ENCODE peak calls at places on chromosomes 11 and 22, in four cellular contexts. One of them, this sample, is unnamed.

GRCh38 chr22:24390576-24390975 is 36.8 kb upstream of the ADORA2A start:
- DNase-seq in cardiac fibroblast: peak; percentile 83
- DNase-seq in HEK293T: no peak
- DNase-seq in transverse colon: no peak
- DNase-seq in this sample: no peak

GRCh38 chr11:67006029-67006884 is 16.7 kb upstream of the SYT12 start:
- DNase-seq in HEK293T: peak; percentile 73
- DNase-seq in transverse colon: no peak
- DNase-seq in cardiac fibroblast: no peak
- DNase-seq in this sample: peak; percentile 52

GRCh38 chr11:34344410-34345011 is 13.3 kb downstream of the ABTB2 start:
- DNase-seq in cardiac fibroblast: no peak
- DNase-seq in HEK293T: no peak
- DNase-seq in transverse colon: no peak
- DNase-seq in this sample: no peak

GRCh38 chr11:70078095-70078795 is at the start of gene ANO1:
- DNase-seq in cardiac fibroblast: no peak
- DNase-seq in transverse colon: no peak
- DNase-seq in HEK293T: peak; percentile 43
- DNase-seq in this sample: peak; percentile 64

GRCh38 chr22:39723463-39723862 is 152.9 kb downstream of the CACNA1I start:
- DNase-seq in cardiac fibroblast: no peak
- DNase-seq in transverse colon: no peak
- DNase-seq in HEK293T: no peak
- DNase-seq in this sample: no peak

GRCh38 chr11:86637976-86638375 is 34.4 kb downstream of the ME3 start:
- DNase-seq in transverse colon: no peak
- DNase-seq in HEK293T: no peak
- DNase-seq in cardiac fibroblast: no peak
- DNase-seq in this sample: no peak

GRCh38 chr22:44870021-44870420 is 117.6 kb downstream of the ARHGAP8 start:
- DNase-seq in cardiac fibroblast: peak; percentile 13
- DNase-seq in transverse colon: no peak
- DNase-seq in HEK293T: no peak
- DNase-seq in this sample: no peak

GRCh38 chr22:48838376-48838775 is 989.3 kb downstream of the BRD1 start:
- DNase-seq in HEK293T: no peak
- DNase-seq in cardiac fibroblast: no peak
- DNase-seq in transverse colon: no peak
- DNase-seq in this sample: no peak

GRCh38 chr11:124172599-124172998 is 10.5 kb upstream of the OR10D3 start:
- DNase-seq in cardiac fibroblast: no peak
- DNase-seq in transverse colon: no peak
- DNase-seq in HEK293T: no peak
- DNase-seq in this sample: no peak

GRCh38 chr11:114832532-114833125 is 154.3 kb downstream of the NXPE2 start:
- DNase-seq in transverse colon: no peak
- DNase-seq in HEK293T: no peak
- DNase-seq in cardiac fibroblast: no peak
- DNase-seq in this sample: no peak

GRCh38 chr11:102220728-102221467 is 96.4 kb upstream of the BIRC3 start:
- DNase-seq in transverse colon: no peak
- DNase-seq in cardiac fibroblast: no peak
- DNase-seq in HEK293T: no peak
- DNase-seq in this sample: no peak

GRCh38 chr11:13098067-13098466 is 89.0 kb downstream of the RASSF10 start:
- DNase-seq in transverse colon: no peak
- DNase-seq in HEK293T: no peak
- DNase-seq in cardiac fibroblast: no peak
- DNase-seq in this sample: no peak

GRCh38 chr11:1307163-1307870 is 2.1 kb downstream of the TOLLIP start:
- DNase-seq in transverse colon: no peak
- DNase-seq in cardiac fibroblast: no peak
- DNase-seq in HEK293T: no peak
- DNase-seq in this sample: no peak

GRCh38 chr11:21771097-21771496 is 421.8 kb upstream of the ANO5 start:
- DNase-seq in cardiac fibroblast: no peak
- DNase-seq in HEK293T: no peak
- DNase-seq in transverse colon: no peak
- DNase-seq in this sample: no peak

GRCh38 chr11:75597636-75598035 is 35.6 kb downstream of the SERPINH1 start:
- DNase-seq in transverse colon: no peak
- DNase-seq in cardiac fibroblast: peak; percentile 34
- DNase-seq in HEK293T: peak; percentile 71
- DNase-seq in this sample: no peak

GRCh38 chr22:17871726-17872458 is 97.6 kb upstream of the BID start:
- DNase-seq in cardiac fibroblast: no peak
- DNase-seq in transverse colon: no peak
- DNase-seq in HEK293T: no peak
- DNase-seq in this sample: no peak

GRCh38 chr11:72814831-72815618 is 814 bp downstream of the ATG16L2 start:
- DNase-seq in cardiac fibroblast: peak; percentile 54
- DNase-seq in transverse colon: peak; percentile 56
- DNase-seq in HEK293T: peak; percentile 60
- DNase-seq in this sample: peak; percentile 72

GRCh38 chr11:114416441-114416928 is 16.0 kb downstream of the RBM7 start:
- DNase-seq in transverse colon: no peak
- DNase-seq in cardiac fibroblast: peak; percentile 68
- DNase-seq in HEK293T: no peak
- DNase-seq in this sample: no peak

GRCh38 chr11:62421996-62422395 is 3.2 kb downstream of the SCGB1A1 start:
- DNase-seq in cardiac fibroblast: no peak
- DNase-seq in transverse colon: no peak
- DNase-seq in HEK293T: no peak
- DNase-seq in this sample: no peak

GRCh38 chr22:47750086-47750485 is 987.6 kb downstream of the TBC1D22A start:
- DNase-seq in transverse colon: no peak
- DNase-seq in cardiac fibroblast: no peak
- DNase-seq in HEK293T: no peak
- DNase-seq in this sample: no peak

GRCh38 chr11:771617-772204 is 5.6 kb downstream of the GATD1 start:
- DNase-seq in transverse colon: no peak
- DNase-seq in cardiac fibroblast: no peak
- DNase-seq in HEK293T: no peak
- DNase-seq in this sample: no peak

GRCh38 chr22:22111267-22111751 is 128.7 kb upstream of the TOP3B start:
- DNase-seq in transverse colon: no peak
- DNase-seq in cardiac fibroblast: peak; percentile 35
- DNase-seq in HEK293T: no peak
- DNase-seq in this sample: peak; percentile 79

This sample was measured in hepatic stellate cell.